ENCODE peak calls at places on chromosomes 12 and 14, in four cellular contexts. N is WTC11, R is HEK293T, P is K562. V is an unnamed sample.

GRCh38 chr14:32940066-32940651 is 1.5 kb downstream of the NPAS3 start:
- DNase-seq in P (no peak), N (no peak), R (no peak), V (no peak)

GRCh38 chr14:71103662-71104484 is 196.6 kb downstream of the PCNX1 start:
- DNase-seq in N (no peak), R (peak; percentile 60), P (peak; percentile 59), V (peak; percentile 50)

GRCh38 chr12:116540617-116541152 is 18.5 kb upstream of the MAP1LC3B2 start:
- DNase-seq in P (no peak), N (no peak), R (no peak), V (no peak)

GRCh38 chr12:2154050-2154449 is 101.3 kb downstream of the CACNA1C start:
- DNase-seq in N (no peak), P (no peak), R (no peak), V (no peak)

GRCh38 chr12:79522657-79523386 is 167.9 kb downstream of the PAWR start:
- DNase-seq in P (no peak), N (no peak), R (no peak), V (no peak)

GRCh38 chr14:49770212-49770817 is 2.4 kb downstream of the KLHDC2 start:
- DNase-seq in N (no peak), P (peak; percentile 19), R (peak; percentile 16), V (peak; percentile 97)

GRCh38 chr12:22377731-22378496 is 43.4 kb upstream of the ST8SIA1 start:
- DNase-seq in R (no peak), N (no peak), P (peak; percentile 11), V (no peak)

GRCh38 chr12:98416845-98417244 is 98.5 kb upstream of the TMPO start:
- DNase-seq in N (no peak), R (no peak), P (peak; percentile 52), V (no peak)

GRCh38 chr14:75941030-75941429 is 40.8 kb downstream of the TGFB3 start:
- DNase-seq in R (no peak), P (no peak), N (no peak), V (no peak)

GRCh38 chr14:105205718-105206208 is 24.7 kb upstream of the NUDT14 start:
- DNase-seq in P (no peak), N (no peak), R (no peak), V (no peak)

GRCh38 chr14:102828201-102828600 is 51.0 kb downstream of the TRAF3 start:
- DNase-seq in N (no peak), P (peak; percentile 68), R (no peak), V (no peak)

GRCh38 chr12:15788266-15789214 is 648 bp downstream of the EPS8 start:
- DNase-seq in N (peak; percentile 59), R (peak; percentile 42), P (no peak), V (peak; percentile 48)

GRCh38 chr14:50957296-50957695 is 13.0 kb upstream of the PYGL start:
- DNase-seq in R (peak; percentile 20), P (no peak), N (no peak), V (no peak)

GRCh38 chr14:93239869-93240677 is 33.0 kb downstream of the UBR7 start:
- DNase-seq in R (no peak), N (no peak), P (no peak), V (no peak)
- TF ChIP-seq ELF4 in R (no peak), N (no peak), P (no peak), V (no peak)

DNA sequence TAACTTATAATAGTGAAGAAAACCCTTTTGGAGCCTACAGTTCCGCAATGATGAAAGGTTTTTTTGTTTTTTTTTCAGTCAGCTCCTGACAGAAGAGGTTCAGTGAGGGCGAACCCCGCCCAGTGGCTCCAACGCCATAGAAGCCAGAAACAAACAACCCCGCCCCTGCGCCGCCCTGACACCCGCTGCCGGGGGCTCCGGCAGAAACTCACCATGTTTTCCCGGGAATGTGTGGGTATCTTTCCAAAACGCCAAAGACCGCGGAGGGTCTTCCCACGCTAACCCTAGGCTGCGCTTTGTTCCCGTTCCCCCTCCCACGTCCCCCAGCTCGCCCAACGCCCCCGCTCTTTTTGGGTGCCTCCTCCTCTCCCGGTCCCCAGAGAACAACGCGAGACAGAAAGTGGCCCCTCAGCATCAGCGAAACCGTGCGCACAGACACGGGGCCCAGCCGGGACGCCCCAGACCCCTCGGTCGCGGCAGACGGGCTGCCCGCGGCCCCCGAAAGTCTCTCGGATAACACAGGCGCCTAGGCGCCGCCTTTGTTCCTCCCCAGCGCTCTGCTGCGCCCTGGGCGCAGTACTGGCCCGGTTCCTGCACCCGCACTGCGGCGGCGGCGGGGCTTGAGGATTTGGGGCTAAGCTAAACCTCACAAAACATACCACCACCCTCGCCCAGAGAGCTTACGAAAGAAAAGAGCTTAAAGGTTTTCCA is 520 bp downstream of the TUBA1A start:
- DNase-seq in N (peak; percentile 63), P (peak; percentile 80), R (peak; percentile 63), V (peak; percentile 11)
- TF ChIP-seq ELF4 in N (no peak), P (no peak), R (no peak), V (no peak)

GRCh38 chr14:81382517-81383225 is 17.5 kb downstream of the STON2 start:
- DNase-seq in N (no peak), P (no peak), R (no peak), V (no peak)
- TF ChIP-seq ELF4 in N (no peak), P (no peak), R (no peak), V (no peak)

GRCh38 chr12:14058717-14059116 is 77.3 kb upstream of the GRIN2B start:
- DNase-seq in P (no peak), R (no peak), N (no peak), V (no peak)
- TF ChIP-seq ELF4 in P (no peak), R (no peak), N (no peak), V (no peak)

GRCh38 chr14:91313852-91314251 is 69.3 kb upstream of the GPR68 start:
- DNase-seq in N (no peak), P (no peak), R (no peak), V (no peak)
- TF ChIP-seq ELF4 in N (no peak), P (no peak), R (no peak), V (no peak)

DNA sequence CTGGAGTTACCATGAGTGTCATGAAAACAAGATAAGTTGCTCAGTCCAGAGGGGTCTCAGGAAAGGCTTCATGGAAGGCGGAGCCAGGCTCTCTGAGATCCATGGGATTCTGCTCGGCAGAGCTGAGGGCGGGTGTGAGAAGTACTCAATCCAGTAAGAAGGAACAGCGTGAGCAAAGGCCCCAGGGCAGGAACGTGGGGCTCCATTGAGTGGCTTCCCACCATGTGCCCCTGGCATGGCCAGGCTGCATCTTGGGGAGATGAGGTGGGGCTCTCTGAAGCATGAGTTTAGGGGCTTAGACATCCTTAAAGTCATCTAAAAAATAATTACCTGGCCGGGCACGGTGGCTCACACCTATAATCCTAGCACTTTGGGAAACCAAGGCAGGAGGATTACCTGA is 58.0 kb downstream of the ARL6IP4 start:
- DNase-seq in P (no peak), R (no peak), N (no peak), V (no peak)
- TF ChIP-seq ELF4 in P (no peak), R (no peak), N (no peak), V (no peak)

V was measured in HepG2.